ENCODE peak calls at places on chromosome 5, in six cellular contexts. One of them, this sample, is unnamed.

GRCh38 chr5:139404484-139404840 is 573 bp upstream of the SPATA24 start:
- DNase-seq in NCI-H1105: no peak
- DNase-seq in RKO: no peak
- DNase-seq in stimulated activated CD4-positive, alpha-beta T cell treated with anti-CD3 and anti-CD28 coated beads, Interleukin-12 subunit alpha, Interleukin-12 subunit beta, amount 100 ng/mL, for 4 hours: no peak
- DNase-seq in activated CD4-positive, alpha-beta T cell treated with anti-CD3 and anti-CD28 coated beads, Interleukin-2, amount 50 U/mL, for 24 hours: no peak
- DNase-seq in RPMI8226: no peak
- DNase-seq in this sample: no peak

GRCh38 chr5:95043234-95043633 is 241.7 kb downstream of the MCTP1 start:
- DNase-seq in NCI-H1105: no peak
- DNase-seq in RKO: no peak
- DNase-seq in stimulated activated CD4-positive, alpha-beta T cell treated with anti-CD3 and anti-CD28 coated beads, Interleukin-12 subunit alpha, Interleukin-12 subunit beta, amount 100 ng/mL, for 4 hours: no peak
- DNase-seq in activated CD4-positive, alpha-beta T cell treated with anti-CD3 and anti-CD28 coated beads, Interleukin-2, amount 50 U/mL, for 24 hours: no peak
- DNase-seq in RPMI8226: no peak
- DNase-seq in this sample: no peak

GRCh38 chr5:170312666-170313065 is 15.1 kb upstream of the LCP2 start:
- DNase-seq in NCI-H1105: no peak
- DNase-seq in RKO: no peak
- DNase-seq in stimulated activated CD4-positive, alpha-beta T cell treated with anti-CD3 and anti-CD28 coated beads, Interleukin-12 subunit alpha, Interleukin-12 subunit beta, amount 100 ng/mL, for 4 hours: peak
- DNase-seq in activated CD4-positive, alpha-beta T cell treated with anti-CD3 and anti-CD28 coated beads, Interleukin-2, amount 50 U/mL, for 24 hours: peak
- DNase-seq in RPMI8226: peak
- DNase-seq in this sample: no peak

GRCh38 chr5:149776376-149777305 is 46.5 kb downstream of the PPARGC1B start:
- DNase-seq in NCI-H1105: no peak
- DNase-seq in RKO: no peak
- DNase-seq in stimulated activated CD4-positive, alpha-beta T cell treated with anti-CD3 and anti-CD28 coated beads, Interleukin-12 subunit alpha, Interleukin-12 subunit beta, amount 100 ng/mL, for 4 hours: no peak
- DNase-seq in activated CD4-positive, alpha-beta T cell treated with anti-CD3 and anti-CD28 coated beads, Interleukin-2, amount 50 U/mL, for 24 hours: no peak
- DNase-seq in RPMI8226: peak
- DNase-seq in this sample: no peak

GRCh38 chr5:134524219-134524825 is 1.1 kb upstream of the JADE2 start:
- DNase-seq in NCI-H1105: peak
- DNase-seq in RKO: peak
- DNase-seq in stimulated activated CD4-positive, alpha-beta T cell treated with anti-CD3 and anti-CD28 coated beads, Interleukin-12 subunit alpha, Interleukin-12 subunit beta, amount 100 ng/mL, for 4 hours: peak
- DNase-seq in activated CD4-positive, alpha-beta T cell treated with anti-CD3 and anti-CD28 coated beads, Interleukin-2, amount 50 U/mL, for 24 hours: peak
- DNase-seq in RPMI8226: peak
- DNase-seq in this sample: peak

GRCh38 chr5:67493676-67494075 is 297.1 kb upstream of the CD180 start:
- DNase-seq in NCI-H1105: no peak
- DNase-seq in RKO: peak
- DNase-seq in stimulated activated CD4-positive, alpha-beta T cell treated with anti-CD3 and anti-CD28 coated beads, Interleukin-12 subunit alpha, Interleukin-12 subunit beta, amount 100 ng/mL, for 4 hours: no peak
- DNase-seq in activated CD4-positive, alpha-beta T cell treated with anti-CD3 and anti-CD28 coated beads, Interleukin-2, amount 50 U/mL, for 24 hours: no peak
- DNase-seq in RPMI8226: peak
- DNase-seq in this sample: peak

GRCh38 chr5:137035480-137035878 is 463.6 kb downstream of the SPOCK1 start:
- DNase-seq in NCI-H1105: no peak
- DNase-seq in RKO: no peak
- DNase-seq in stimulated activated CD4-positive, alpha-beta T cell treated with anti-CD3 and anti-CD28 coated beads, Interleukin-12 subunit alpha, Interleukin-12 subunit beta, amount 100 ng/mL, for 4 hours: no peak
- DNase-seq in activated CD4-positive, alpha-beta T cell treated with anti-CD3 and anti-CD28 coated beads, Interleukin-2, amount 50 U/mL, for 24 hours: no peak
- DNase-seq in RPMI8226: no peak
- DNase-seq in this sample: no peak

GRCh38 chr5:110517396-110517795 is 209.1 kb downstream of the TMEM232 start:
- DNase-seq in NCI-H1105: no peak
- DNase-seq in RKO: no peak
- DNase-seq in stimulated activated CD4-positive, alpha-beta T cell treated with anti-CD3 and anti-CD28 coated beads, Interleukin-12 subunit alpha, Interleukin-12 subunit beta, amount 100 ng/mL, for 4 hours: no peak
- DNase-seq in activated CD4-positive, alpha-beta T cell treated with anti-CD3 and anti-CD28 coated beads, Interleukin-2, amount 50 U/mL, for 24 hours: no peak
- DNase-seq in RPMI8226: no peak
- DNase-seq in this sample: no peak

GRCh38 chr5:135072357-135073247 is 38.6 kb upstream of the PITX1 start:
- DNase-seq in NCI-H1105: no peak
- DNase-seq in RKO: no peak
- DNase-seq in stimulated activated CD4-positive, alpha-beta T cell treated with anti-CD3 and anti-CD28 coated beads, Interleukin-12 subunit alpha, Interleukin-12 subunit beta, amount 100 ng/mL, for 4 hours: no peak
- DNase-seq in activated CD4-positive, alpha-beta T cell treated with anti-CD3 and anti-CD28 coated beads, Interleukin-2, amount 50 U/mL, for 24 hours: no peak
- DNase-seq in RPMI8226: peak
- DNase-seq in this sample: no peak

GRCh38 chr5:154220625-154221024 is 30.1 kb downstream of the GALNT10 start:
- DNase-seq in NCI-H1105: no peak
- DNase-seq in RKO: peak
- DNase-seq in stimulated activated CD4-positive, alpha-beta T cell treated with anti-CD3 and anti-CD28 coated beads, Interleukin-12 subunit alpha, Interleukin-12 subunit beta, amount 100 ng/mL, for 4 hours: no peak
- DNase-seq in activated CD4-positive, alpha-beta T cell treated with anti-CD3 and anti-CD28 coated beads, Interleukin-2, amount 50 U/mL, for 24 hours: no peak
- DNase-seq in RPMI8226: no peak
- DNase-seq in this sample: peak

GRCh38 chr5:127320032-127320945 is 29.7 kb downstream of the MEGF10 start:
- DNase-seq in NCI-H1105: no peak
- DNase-seq in RKO: no peak
- DNase-seq in stimulated activated CD4-positive, alpha-beta T cell treated with anti-CD3 and anti-CD28 coated beads, Interleukin-12 subunit alpha, Interleukin-12 subunit beta, amount 100 ng/mL, for 4 hours: no peak
- DNase-seq in activated CD4-positive, alpha-beta T cell treated with anti-CD3 and anti-CD28 coated beads, Interleukin-2, amount 50 U/mL, for 24 hours: no peak
- DNase-seq in RPMI8226: no peak
- DNase-seq in this sample: no peak

GRCh38 chr5:161851691-161852299 is 3.9 kb downstream of the GABRA1 start:
- DNase-seq in NCI-H1105: no peak
- DNase-seq in RKO: peak
- DNase-seq in stimulated activated CD4-positive, alpha-beta T cell treated with anti-CD3 and anti-CD28 coated beads, Interleukin-12 subunit alpha, Interleukin-12 subunit beta, amount 100 ng/mL, for 4 hours: no peak
- DNase-seq in activated CD4-positive, alpha-beta T cell treated with anti-CD3 and anti-CD28 coated beads, Interleukin-2, amount 50 U/mL, for 24 hours: no peak
- DNase-seq in RPMI8226: no peak
- DNase-seq in this sample: peak

GRCh38 chr5:89929173-89929572 is 480.4 kb downstream of the CETN3 start:
- DNase-seq in NCI-H1105: no peak
- DNase-seq in RKO: peak
- DNase-seq in stimulated activated CD4-positive, alpha-beta T cell treated with anti-CD3 and anti-CD28 coated beads, Interleukin-12 subunit alpha, Interleukin-12 subunit beta, amount 100 ng/mL, for 4 hours: no peak
- DNase-seq in activated CD4-positive, alpha-beta T cell treated with anti-CD3 and anti-CD28 coated beads, Interleukin-2, amount 50 U/mL, for 24 hours: no peak
- DNase-seq in RPMI8226: no peak
- DNase-seq in this sample: no peak

GRCh38 chr5:109309326-109310063 is 100.3 kb downstream of the PJA2 start:
- DNase-seq in NCI-H1105: no peak
- DNase-seq in RKO: no peak
- DNase-seq in stimulated activated CD4-positive, alpha-beta T cell treated with anti-CD3 and anti-CD28 coated beads, Interleukin-12 subunit alpha, Interleukin-12 subunit beta, amount 100 ng/mL, for 4 hours: no peak
- DNase-seq in activated CD4-positive, alpha-beta T cell treated with anti-CD3 and anti-CD28 coated beads, Interleukin-2, amount 50 U/mL, for 24 hours: no peak
- DNase-seq in RPMI8226: no peak
- DNase-seq in this sample: no peak

GRCh38 chr5:1140818-1141189 is 28.9 kb upstream of the SLC12A7 start:
- DNase-seq in NCI-H1105: no peak
- DNase-seq in RKO: no peak
- DNase-seq in stimulated activated CD4-positive, alpha-beta T cell treated with anti-CD3 and anti-CD28 coated beads, Interleukin-12 subunit alpha, Interleukin-12 subunit beta, amount 100 ng/mL, for 4 hours: no peak
- DNase-seq in activated CD4-positive, alpha-beta T cell treated with anti-CD3 and anti-CD28 coated beads, Interleukin-2, amount 50 U/mL, for 24 hours: no peak
- DNase-seq in RPMI8226: no peak
- DNase-seq in this sample: no peak

GRCh38 chr5:56375011-56375410 is 141.9 kb upstream of the ANKRD55 start:
- DNase-seq in NCI-H1105: peak
- DNase-seq in RKO: no peak
- DNase-seq in stimulated activated CD4-positive, alpha-beta T cell treated with anti-CD3 and anti-CD28 coated beads, Interleukin-12 subunit alpha, Interleukin-12 subunit beta, amount 100 ng/mL, for 4 hours: no peak
- DNase-seq in activated CD4-positive, alpha-beta T cell treated with anti-CD3 and anti-CD28 coated beads, Interleukin-2, amount 50 U/mL, for 24 hours: no peak
- DNase-seq in RPMI8226: no peak
- DNase-seq in this sample: no peak

GRCh38 chr5:112848116-112848811 is 12.8 kb upstream of the SRP19 start:
- DNase-seq in NCI-H1105: peak
- DNase-seq in RKO: peak
- DNase-seq in stimulated activated CD4-positive, alpha-beta T cell treated with anti-CD3 and anti-CD28 coated beads, Interleukin-12 subunit alpha, Interleukin-12 subunit beta, amount 100 ng/mL, for 4 hours: no peak
- DNase-seq in activated CD4-positive, alpha-beta T cell treated with anti-CD3 and anti-CD28 coated beads, Interleukin-2, amount 50 U/mL, for 24 hours: peak
- DNase-seq in RPMI8226: peak
- DNase-seq in this sample: peak

GRCh38 chr5:59598547-59598874 is 295.0 kb downstream of the PDE4D start:
- DNase-seq in NCI-H1105: no peak
- DNase-seq in RKO: no peak
- DNase-seq in stimulated activated CD4-positive, alpha-beta T cell treated with anti-CD3 and anti-CD28 coated beads, Interleukin-12 subunit alpha, Interleukin-12 subunit beta, amount 100 ng/mL, for 4 hours: no peak
- DNase-seq in activated CD4-positive, alpha-beta T cell treated with anti-CD3 and anti-CD28 coated beads, Interleukin-2, amount 50 U/mL, for 24 hours: no peak
- DNase-seq in RPMI8226: peak
- DNase-seq in this sample: no peak